ENCODE peak calls at places on chromosomes 5 and 9, in nine cellular contexts. C, N, W, Q, G, P, E, U and O are unnamed samples.

GRCh38 chr9:85276743-85277142 is 465.0 kb downstream of the AGTPBP1 start:
- DNase-seq in N (no peak), Q (no peak), U (no peak), G (no peak), C (no peak), P (no peak), W (no peak), E (no peak), O (no peak)

GRCh38 chr5:88829773-88830172 is 53.2 kb downstream of the MEF2C start:
- DNase-seq in P (no peak), U (no peak), E (no peak), W (no peak), Q (no peak), N (no peak), C (no peak), G (no peak), O (no peak)

GRCh38 chr9:75111019-75111622 is 22.8 kb downstream of the OSTF1 start:
- DNase-seq in U (no peak), N (no peak), P (no peak), E (no peak), W (no peak), C (peak), Q (no peak), G (no peak), O (no peak)

GRCh38 chr5:157994271-157994691 is 135.3 kb upstream of the CLINT1 start:
- DNase-seq in G (no peak), P (no peak), U (no peak), N (no peak), C (no peak), E (no peak), W (no peak), Q (no peak), O (peak)

GRCh38 chr9:27528278-27528885 is 1.2 kb downstream of the MOB3B start:
- DNase-seq in C (no peak), E (peak), P (peak), W (no peak), N (peak), Q (peak), U (peak), G (peak), O (peak)

GRCh38 chr9:121362813-121363585 is 7.1 kb downstream of the STOM start:
- DNase-seq in C (no peak), E (no peak), W (no peak), N (no peak), G (no peak), U (no peak), Q (no peak), P (no peak), O (no peak)

GRCh38 chr9:69877852-69878507 is 57.4 kb downstream of the CFAP95 start:
- DNase-seq in E (peak), N (peak), P (peak), Q (peak), W (no peak), C (peak), U (no peak), G (peak), O (peak)

GRCh38 chr9:5953743-5954707 is 61.4 kb downstream of the RANBP6 start:
- DNase-seq in G (no peak), U (no peak), W (no peak), E (no peak), N (no peak), Q (no peak), C (no peak), P (no peak), O (no peak)

GRCh38 chr9:114385412-114386181 is 2.2 kb downstream of the AKNA start:
- DNase-seq in W (peak), U (peak), P (no peak), Q (no peak), E (peak), N (peak), G (peak), C (peak), O (peak)

GRCh38 chr9:21616082-21616778 is 134.1 kb upstream of the IFNE start:
- DNase-seq in U (no peak), C (peak), N (no peak), E (no peak), P (no peak), Q (no peak), G (peak), W (peak), O (no peak)

GRCh38 chr5:140109050-140109817 is 4.7 kb upstream of the PURA start:
- DNase-seq in P (no peak), N (no peak), C (no peak), Q (peak), W (no peak), G (peak), U (no peak), E (no peak), O (no peak)

GRCh38 chr5:44770936-44771717 is 37.6 kb upstream of the MRPS30 start:
- DNase-seq in E (no peak), G (no peak), W (no peak), U (no peak), P (no peak), C (no peak), N (peak), Q (no peak), O (no peak)

GRCh38 chr9:76020654-76021053 is 130.2 kb downstream of the PCSK5 start:
- DNase-seq in N (peak), Q (no peak), W (no peak), P (no peak), G (no peak), U (no peak), E (no peak), C (no peak), O (peak)

GRCh38 chr9:108168451-108168850 is 678.9 kb upstream of the KLF4 start:
- DNase-seq in U (no peak), N (no peak), G (no peak), Q (no peak), P (no peak), C (no peak), W (no peak), E (no peak), O (no peak)

GRCh38 chr5:121503111-121503840 is 348.4 kb upstream of the FTMT start:
- DNase-seq in E (no peak), W (no peak), U (no peak), G (no peak), Q (peak), N (no peak), P (peak), C (peak), O (no peak)

GRCh38 chr9:91935066-91935729 is 14.8 kb downstream of the ROR2 start:
- DNase-seq in Q (no peak), W (no peak), U (no peak), N (no peak), C (no peak), P (no peak), E (no peak), G (no peak), O (no peak)

GRCh38 chr5:143871672-143872071 is 59.7 kb downstream of the HMHB1 start:
- DNase-seq in P (peak), G (no peak), Q (no peak), W (no peak), C (no peak), E (no peak), N (no peak), U (no peak), O (no peak)

GRCh38 chr5:153630546-153630945 is 140.1 kb downstream of the GRIA1 start:
- DNase-seq in N (no peak), G (no peak), C (no peak), W (no peak), E (no peak), P (no peak), Q (no peak), U (no peak), O (no peak)

GRCh38 chr9:71929791-71930440 is 18.5 kb downstream of the C9orf85 start:
- DNase-seq in W (no peak), C (no peak), P (no peak), U (no peak), E (no peak), N (no peak), G (no peak), Q (no peak), O (no peak)

GRCh38 chr5:141870226-141870625 is 8.0 kb downstream of the PCDH1 start:
- DNase-seq in E (no peak), N (no peak), C (no peak), Q (no peak), G (no peak), W (no peak), P (no peak), U (no peak), O (no peak)

GRCh38 chr5:34503379-34504346 is 152.5 kb upstream of the RAI14 start:
- DNase-seq in G (no peak), E (no peak), P (no peak), N (no peak), C (no peak), U (no peak), Q (no peak), W (no peak), O (no peak)

GRCh38 chr5:117681431-117681830 is 1106.8 kb upstream of the SEMA6A start:
- DNase-seq in Q (no peak), U (no peak), P (no peak), E (no peak), C (no peak), W (no peak), N (no peak), G (no peak), O (no peak)

GRCh38 chr9:137396808-137397367 is 26.1 kb downstream of the EXD3 start:
- DNase-seq in N (no peak), Q (no peak), E (no peak), G (no peak), W (no peak), C (no peak), P (no peak), U (no peak), O (no peak)

GRCh38 chr9:17134396-17134842 is 421 bp upstream of the CNTLN start:
- DNase-seq in P (no peak), N (no peak), C (no peak), E (no peak), Q (no peak), G (peak), U (no peak), W (no peak), O (no peak)

GRCh38 chr5:72347801-72348305 is 27.7 kb downstream of the PTCD2 start:
- DNase-seq in Q (no peak), W (peak), C (peak), U (no peak), G (peak), P (no peak), N (no peak), E (no peak), O (no peak)

GRCh38 chr9:116060631-116061030 is 93.0 kb upstream of the PAPPA start:
- DNase-seq in E (no peak), P (no peak), U (no peak), C (no peak), W (no peak), G (no peak), N (no peak), Q (no peak), O (no peak)

GRCh38 chr9:72185561-72185960 is 36.3 kb downstream of the GDA start:
- DNase-seq in G (peak), N (no peak), W (no peak), P (no peak), Q (no peak), E (no peak), C (no peak), U (no peak), O (no peak)

GRCh38 chr5:66744040-66744439 is 147.8 kb downstream of the MAST4 start:
- DNase-seq in G (no peak), C (no peak), W (no peak), E (no peak), N (no peak), U (no peak), Q (no peak), P (no peak), O (no peak)

GRCh38 chr5:138275379-138275782 is 960 bp upstream of the GFRA3 start:
- DNase-seq in G (no peak), U (no peak), W (no peak), N (peak), E (no peak), Q (no peak), C (no peak), P (no peak), O (no peak)

GRCh38 chr9:74025402-74025894 is 471.7 kb upstream of the RORB start:
- DNase-seq in N (no peak), P (no peak), Q (no peak), G (no peak), U (no peak), E (no peak), W (no peak), C (no peak), O (no peak)

GRCh38 chr5:2800035-2800434 is 48.6 kb upstream of the IRX2 start:
- DNase-seq in Q (no peak), P (no peak), G (no peak), C (no peak), W (no peak), N (no peak), E (no peak), U (no peak), O (no peak)

GRCh38 chr9:21684831-21685362 is 117.5 kb upstream of the MTAP start:
- DNase-seq in P (no peak), G (peak), E (no peak), N (no peak), Q (no peak), U (peak), W (no peak), C (peak), O (no peak)

GRCh38 chr5:172533058-172533398 is 78.7 kb upstream of the SH3PXD2B start:
- DNase-seq in C (no peak), W (no peak), Q (no peak), P (no peak), N (no peak), G (no peak), U (no peak), E (peak), O (no peak)

GRCh38 chr5:17665836-17666235 is 31.6 kb downstream of the TAF11L14 start:
- DNase-seq in P (no peak), C (no peak), Q (no peak), G (no peak), E (no peak), W (no peak), N (no peak), U (no peak), O (no peak)